ENCODE peak calls at places on chromosome 1, in four cellular contexts. U is kidney, F is bronchial epithelial cell, H is lower leg skin. W is an unnamed sample.

GRCh38 chr1:154974808-154975408 is 427 bp downstream of the CKS1B start:
- DNase-seq in U (peak), F (peak), H (peak), W (peak)

GRCh38 chr1:234710381-234710780 is 100.4 kb upstream of the IRF2BP2 start:
- DNase-seq in U (no peak), F (no peak), H (peak), W (no peak)

GRCh38 chr1:21323091-21323490 is 32.8 kb upstream of the ECE1 start:
- DNase-seq in U (no peak), F (no peak), H (no peak), W (no peak)

GRCh38 chr1:191608367-191608766 is 549.9 kb upstream of the RGS18 start:
- DNase-seq in U (no peak), F (peak), H (peak), W (peak)

GRCh38 chr1:206544562-206545257 is 37.4 kb downstream of the RASSF5 start:
- DNase-seq in U (peak), F (peak), H (peak), W (no peak)

GRCh38 chr1:199688133-199688676 is 339.3 kb upstream of the NR5A2 start:
- DNase-seq in U (no peak), F (no peak), H (no peak), W (no peak)

GRCh38 chr1:31586376-31587327 is 10.3 kb downstream of the TINAGL1 start:
- DNase-seq in U (peak), F (no peak), H (peak), W (no peak)

GRCh38 chr1:18480315-18481189 is at the start of gene KLHDC7A:
- DNase-seq in U (peak), F (peak), H (no peak), W (no peak)

GRCh38 chr1:28160677-28161328 is 15.7 kb downstream of the PTAFR start:
- DNase-seq in U (no peak), F (peak), H (no peak), W (no peak)

GRCh38 chr1:62229932-62230331 is 35.3 kb downstream of the L1TD1 start:
- DNase-seq in U (no peak), F (no peak), H (no peak), W (no peak)

GRCh38 chr1:7407547-7407895 is 363.6 kb upstream of the VAMP3 start:
- DNase-seq in U (peak), F (no peak), H (peak), W (no peak)

DNA sequence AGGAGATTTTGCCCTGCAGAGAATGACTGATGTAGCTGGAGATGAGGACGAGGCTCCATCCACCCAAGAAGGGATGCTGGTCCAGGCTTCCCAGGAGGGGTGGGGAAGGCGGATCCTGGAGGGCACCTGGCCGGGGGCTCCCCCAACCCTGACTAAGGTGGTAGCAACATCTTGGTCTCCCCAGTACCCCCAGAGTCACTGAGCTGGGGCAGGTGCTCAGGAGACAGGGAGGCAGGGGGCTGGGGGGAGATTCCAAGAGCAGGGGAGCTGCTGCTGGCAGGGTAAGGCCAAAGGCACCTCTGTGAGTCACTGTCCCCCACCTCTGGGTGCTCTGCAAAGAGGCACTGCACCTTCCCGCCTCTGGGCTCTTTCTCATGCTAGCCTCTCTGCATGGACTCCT is 24.0 kb downstream of the CDCA8 start:
- DNase-seq in U (no peak), F (no peak), H (peak), W (no peak)
- H3K4me3 ChIP-seq in U (no peak), F (no peak), H (no peak), W (no peak)

GRCh38 chr1:108816049-108816882 is 40.6 kb downstream of the AKNAD1 start:
- DNase-seq in U (peak), F (peak), H (peak), W (no peak)
- H3K4me3 ChIP-seq in U (peak), F (no peak), H (no peak), W (no peak)

GRCh38 chr1:110870721-110871388 is 2.1 kb upstream of the CD53 start:
- DNase-seq in U (no peak), F (no peak), H (no peak), W (no peak)

GRCh38 chr1:110873856-110874255 is 908 bp downstream of the CD53 start:
- DNase-seq in U (no peak), F (no peak), H (no peak), W (no peak)

GRCh38 chr1:110874303-110875215 is 1.6 kb downstream of the CD53 start:
- DNase-seq in U (no peak), F (no peak), H (no peak), W (no peak)

GRCh38 chr1:110872745-110873435 is at the start of gene CD53:
- DNase-seq in U (no peak), F (no peak), H (no peak), W (no peak)

GRCh38 chr1:110872366-110872744 is 593 bp upstream of the CD53 start:
- DNase-seq in U (no peak), F (no peak), H (no peak), W (no peak)
- H3K4me3 ChIP-seq in U (no peak), F (no peak), H (no peak), W (no peak)

GRCh38 chr1:183038333-183038876 is 15.2 kb downstream of the LAMC1 start:
- DNase-seq in U (no peak), F (no peak), H (no peak), W (no peak)

GRCh38 chr1:183040600-183040999 is 17.4 kb downstream of the LAMC1 start:
- DNase-seq in U (no peak), F (no peak), H (no peak), W (no peak)

GRCh38 chr1:183038913-183039312 is 15.7 kb downstream of the LAMC1 start:
- DNase-seq in U (no peak), F (no peak), H (no peak), W (no peak)

GRCh38 chr1:183039330-183039729 is 16.1 kb downstream of the LAMC1 start:
- DNase-seq in U (no peak), F (no peak), H (no peak), W (no peak)

GRCh38 chr1:183039985-183040447 is 16.8 kb downstream of the LAMC1 start:
- DNase-seq in U (no peak), F (peak), H (no peak), W (no peak)
- H3K4me3 ChIP-seq in U (no peak), F (no peak), H (no peak), W (no peak)

W was measured in RWPE2.